ENCODE peak calls at places on chromosomes 4 and X, in seven cellular contexts. C is NAMALWA, E is D341Med, J is gastrocnemius medialis, H is IMR-90, O is ascending aorta, R is OCI-LY7. M is an unnamed sample.

GRCh38 chr4:83905952-83906351 is 370.0 kb downstream of the GPAT3 start:
- DNase-seq in C (peak), E (peak), J (no peak), H (no peak), O (no peak), R (peak), M (no peak)

GRCh38 chr4:156820931-156821330 is 150.7 kb downstream of the PDGFC start:
- DNase-seq in C (no peak), E (no peak), J (no peak), H (peak), O (no peak), R (no peak), M (no peak)

GRCh38 chr4:20044502-20044911 is 207.2 kb upstream of the SLIT2 start:
- DNase-seq in C (no peak), E (no peak), J (no peak), H (peak), O (no peak), R (no peak), M (no peak)

GRCh38 chr4:53694666-53695065 is 103.4 kb upstream of the LNX1 start:
- DNase-seq in C (no peak), E (no peak), J (no peak), H (no peak), O (no peak), R (no peak), M (no peak)

GRCh38 chr4:36722986-36723385 is 441.6 kb downstream of the DTHD1 start:
- DNase-seq in C (no peak), E (no peak), J (no peak), H (no peak), O (no peak), R (no peak), M (no peak)

GRCh38 chr4:78601013-78601412 is 49.4 kb downstream of the ANXA3 start:
- DNase-seq in C (no peak), E (no peak), J (no peak), H (no peak), O (no peak), R (no peak), M (no peak)

GRCh38 chr4:125765936-125766335 is 451.2 kb downstream of the FAT4 start:
- DNase-seq in C (no peak), E (no peak), J (no peak), H (peak), O (no peak), R (no peak), M (no peak)

GRCh38 chr4:42570221-42570620 is 86.7 kb downstream of the ATP8A1 start:
- DNase-seq in C (no peak), E (peak), J (peak), H (no peak), O (no peak), R (no peak), M (no peak)

GRCh38 chrX:48648299-48648698 is 35.3 kb upstream of the WAS start:
- DNase-seq in C (peak), E (peak), J (peak), H (peak), O (no peak), R (peak), M (peak)

GRCh38 chr4:22356996-22357596 is 158.8 kb downstream of the ADGRA3 start:
- DNase-seq in C (peak), E (peak), J (no peak), H (peak), O (no peak), R (no peak), M (peak)

GRCh38 chrX:44974462-44974861 is 101.5 kb downstream of the KDM6A start:
- DNase-seq in C (no peak), E (no peak), J (no peak), H (peak), O (no peak), R (no peak), M (no peak)

M was measured in RPMI8226.